ENCODE peak calls at places on chromosomes 3 and 15, in four cellular contexts. One of them, this sample, is unnamed.

GRCh38 chr3:195062866-195063540 is 208.0 kb downstream of the XXYLT1 start:
- DNase-seq in hepatocyte: no peak
- DNase-seq in dorsolateral prefrontal cortex: no peak
- DNase-seq in astrocyte of the spinal cord: no peak
- DNase-seq in this sample: no peak

GRCh38 chr15:51424780-51425179 is 83.3 kb downstream of the GLDN start:
- DNase-seq in hepatocyte: no peak
- DNase-seq in dorsolateral prefrontal cortex: no peak
- DNase-seq in astrocyte of the spinal cord: no peak
- DNase-seq in this sample: no peak

GRCh38 chr3:28250999-28251398 is 9.6 kb downstream of the CMC1 start:
- DNase-seq in hepatocyte: no peak
- DNase-seq in dorsolateral prefrontal cortex: no peak
- DNase-seq in astrocyte of the spinal cord: no peak
- DNase-seq in this sample: no peak

GRCh38 chr15:43828061-43828657 is 1.4 kb downstream of the WDR76 start:
- DNase-seq in hepatocyte: no peak
- DNase-seq in dorsolateral prefrontal cortex: no peak
- DNase-seq in astrocyte of the spinal cord: no peak
- DNase-seq in this sample: peak

GRCh38 chr15:83582386-83582785 is 71.5 kb upstream of the ADAMTSL3 start:
- DNase-seq in hepatocyte: no peak
- DNase-seq in dorsolateral prefrontal cortex: no peak
- DNase-seq in astrocyte of the spinal cord: no peak
- DNase-seq in this sample: peak

GRCh38 chr3:127407026-127407939 is 119.4 kb upstream of the PRR20G start:
- DNase-seq in hepatocyte: no peak
- DNase-seq in dorsolateral prefrontal cortex: no peak
- DNase-seq in astrocyte of the spinal cord: no peak
- DNase-seq in this sample: no peak

GRCh38 chr15:69952210-69952555 is 145.5 kb downstream of the TLE3 start:
- DNase-seq in hepatocyte: no peak
- DNase-seq in dorsolateral prefrontal cortex: no peak
- DNase-seq in astrocyte of the spinal cord: no peak
- DNase-seq in this sample: no peak

GRCh38 chr3:152089528-152089927 is 179.2 kb upstream of the MBNL1 start:
- DNase-seq in hepatocyte: no peak
- DNase-seq in dorsolateral prefrontal cortex: no peak
- DNase-seq in astrocyte of the spinal cord: no peak
- DNase-seq in this sample: no peak

GRCh38 chr3:31448035-31448881 is 84.5 kb upstream of the STT3B start:
- DNase-seq in hepatocyte: peak
- DNase-seq in dorsolateral prefrontal cortex: no peak
- DNase-seq in astrocyte of the spinal cord: peak
- DNase-seq in this sample: peak

GRCh38 chr3:136263251-136263650 is 13.1 kb downstream of the PCCB start:
- DNase-seq in hepatocyte: no peak
- DNase-seq in dorsolateral prefrontal cortex: no peak
- DNase-seq in astrocyte of the spinal cord: no peak
- DNase-seq in this sample: no peak

GRCh38 chr3:183178833-183179549 is 16.5 kb upstream of the LAMP3 start:
- DNase-seq in hepatocyte: peak
- DNase-seq in dorsolateral prefrontal cortex: peak
- DNase-seq in astrocyte of the spinal cord: peak
- DNase-seq in this sample: peak

GRCh38 chr3:11917051-11917450 is 70.4 kb upstream of the TAMM41 start:
- DNase-seq in hepatocyte: no peak
- DNase-seq in dorsolateral prefrontal cortex: no peak
- DNase-seq in astrocyte of the spinal cord: no peak
- DNase-seq in this sample: no peak

GRCh38 chr15:39925112-39925830 is 5.2 kb upstream of the GPR176 start:
- DNase-seq in hepatocyte: no peak
- DNase-seq in dorsolateral prefrontal cortex: no peak
- DNase-seq in astrocyte of the spinal cord: peak
- DNase-seq in this sample: peak

GRCh38 chr3:151213881-151214280 is 10.9 kb upstream of the GPR171 start:
- DNase-seq in hepatocyte: no peak
- DNase-seq in dorsolateral prefrontal cortex: no peak
- DNase-seq in astrocyte of the spinal cord: peak
- DNase-seq in this sample: peak

GRCh38 chr15:95857124-95857757 is 473.3 kb upstream of the NR2F2 start:
- DNase-seq in hepatocyte: no peak
- DNase-seq in dorsolateral prefrontal cortex: no peak
- DNase-seq in astrocyte of the spinal cord: peak
- DNase-seq in this sample: peak

GRCh38 chr3:168053115-168053514 is 42.6 kb downstream of the GOLIM4 start:
- DNase-seq in hepatocyte: no peak
- DNase-seq in dorsolateral prefrontal cortex: no peak
- DNase-seq in astrocyte of the spinal cord: no peak
- DNase-seq in this sample: peak
- TF ChIP-seq CTCF in hepatocyte: peak
- TF ChIP-seq CTCF in dorsolateral prefrontal cortex: peak
- TF ChIP-seq CTCF in astrocyte of the spinal cord: peak
- TF ChIP-seq CTCF in this sample: peak

DNA sequence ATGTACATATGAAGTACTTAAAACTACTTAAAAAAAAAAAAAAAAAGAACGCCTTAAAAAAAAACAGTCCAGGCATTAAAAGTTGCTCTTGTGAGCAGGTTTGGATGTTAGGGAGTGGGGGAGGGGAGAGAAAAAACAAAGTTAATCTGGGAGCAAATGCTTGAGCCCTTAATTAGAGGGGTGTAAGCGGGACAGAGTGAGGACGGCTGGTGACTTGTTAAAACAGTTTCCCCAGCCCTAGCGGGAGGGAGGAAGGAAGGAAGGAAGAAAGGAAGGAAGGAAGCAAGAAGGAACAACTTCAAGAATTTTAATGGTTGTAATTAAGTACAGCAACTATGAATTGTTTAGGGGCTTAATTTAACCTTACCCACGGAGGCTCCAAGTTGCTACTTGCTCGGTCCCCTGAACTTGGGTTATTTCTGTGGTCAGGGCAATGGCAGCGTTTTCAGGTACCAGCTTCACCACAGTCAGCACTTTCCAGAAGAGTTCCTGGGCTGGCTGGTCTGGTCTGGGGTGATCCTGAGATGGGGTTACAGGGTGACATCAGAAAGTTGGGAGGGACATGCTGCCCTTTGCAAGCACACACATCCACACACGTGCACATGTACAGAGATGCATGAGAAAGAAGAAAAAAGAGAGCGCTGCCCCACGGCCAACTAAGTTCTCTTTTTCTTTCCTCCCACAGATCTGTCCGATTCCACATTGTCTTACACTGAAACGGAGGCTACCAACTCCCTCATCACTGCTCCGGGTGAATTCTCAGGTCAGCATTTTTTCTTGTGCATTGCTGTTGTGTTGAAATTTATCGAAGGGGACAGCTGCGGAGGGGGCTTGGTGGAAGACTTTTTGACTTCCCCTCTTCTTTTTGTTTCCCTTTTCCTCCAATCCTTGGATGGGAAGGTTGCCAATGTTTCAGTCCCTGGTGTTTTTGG is 14.0 kb downstream of the SMAD6 start:
- DNase-seq in hepatocyte: no peak
- DNase-seq in dorsolateral prefrontal cortex: no peak
- DNase-seq in astrocyte of the spinal cord: no peak
- DNase-seq in this sample: no peak
- H3K4me3 ChIP-seq in hepatocyte: no peak
- H3K4me3 ChIP-seq in dorsolateral prefrontal cortex: no peak
- H3K4me3 ChIP-seq in astrocyte of the spinal cord: no peak
- H3K4me3 ChIP-seq in this sample: no peak

DNA sequence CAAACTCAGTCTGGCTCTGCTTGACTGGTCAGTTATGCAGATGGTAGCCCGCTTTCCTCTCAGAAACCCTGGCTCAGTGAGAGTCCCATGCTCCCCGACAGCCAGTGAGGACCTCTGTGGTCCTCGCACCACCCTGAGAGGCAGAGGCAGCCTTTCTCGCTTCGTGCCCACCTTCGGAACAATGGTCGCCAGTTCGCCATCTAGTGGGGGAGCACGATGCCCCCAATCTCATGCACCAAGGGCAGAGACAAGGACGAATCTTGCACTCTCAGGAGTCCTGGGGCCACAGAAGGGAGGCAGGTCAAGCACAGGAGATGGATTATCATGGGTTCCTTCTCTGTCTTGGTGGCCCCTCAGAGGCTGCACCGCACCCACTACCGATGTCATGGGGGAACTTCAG is 75.2 kb downstream of the RHCG start:
- DNase-seq in hepatocyte: no peak
- DNase-seq in dorsolateral prefrontal cortex: no peak
- DNase-seq in astrocyte of the spinal cord: no peak
- DNase-seq in this sample: no peak
- TF ChIP-seq CTCF in hepatocyte: no peak
- TF ChIP-seq CTCF in dorsolateral prefrontal cortex: no peak
- TF ChIP-seq CTCF in astrocyte of the spinal cord: peak
- TF ChIP-seq CTCF in this sample: no peak

GRCh38 chr3:156750191-156750873 is 75.8 kb upstream of the LEKR1 start:
- DNase-seq in hepatocyte: no peak
- DNase-seq in dorsolateral prefrontal cortex: no peak
- DNase-seq in astrocyte of the spinal cord: peak
- DNase-seq in this sample: peak
- H3K4me3 ChIP-seq in hepatocyte: no peak
- H3K4me3 ChIP-seq in dorsolateral prefrontal cortex: no peak
- H3K4me3 ChIP-seq in astrocyte of the spinal cord: no peak
- H3K4me3 ChIP-seq in this sample: no peak

DNA sequence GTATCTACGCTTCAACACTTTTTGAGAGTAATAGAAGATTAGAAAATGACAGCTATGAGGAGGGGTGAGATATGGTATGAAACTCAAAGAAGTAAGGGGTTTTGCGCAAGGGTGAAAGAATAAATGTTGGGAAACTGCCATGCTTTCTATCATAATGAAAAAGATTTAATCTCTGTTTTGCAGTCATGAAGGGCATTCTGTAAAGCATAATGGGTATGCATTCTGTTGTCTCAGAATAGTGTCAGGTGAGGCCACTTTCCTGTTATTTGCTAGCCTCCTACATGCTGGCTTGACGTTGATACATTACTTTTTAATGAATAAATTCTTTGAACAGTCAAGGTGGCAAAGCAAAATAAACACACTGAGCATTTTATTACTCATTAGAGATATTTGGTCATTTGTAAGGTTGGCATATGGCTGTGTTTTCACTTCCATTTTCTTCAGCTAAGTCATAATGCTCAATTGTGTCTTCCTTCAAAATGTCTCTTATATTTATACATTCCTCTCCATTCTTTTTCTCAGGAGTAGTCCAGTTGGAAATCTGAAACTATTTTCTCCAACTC is 290.9 kb downstream of the GBE1 start:
- DNase-seq in hepatocyte: no peak
- DNase-seq in dorsolateral prefrontal cortex: no peak
- DNase-seq in astrocyte of the spinal cord: no peak
- DNase-seq in this sample: no peak
- TF ChIP-seq CTCF in hepatocyte: no peak
- TF ChIP-seq CTCF in dorsolateral prefrontal cortex: no peak
- TF ChIP-seq CTCF in astrocyte of the spinal cord: no peak
- TF ChIP-seq CTCF in this sample: no peak

DNA sequence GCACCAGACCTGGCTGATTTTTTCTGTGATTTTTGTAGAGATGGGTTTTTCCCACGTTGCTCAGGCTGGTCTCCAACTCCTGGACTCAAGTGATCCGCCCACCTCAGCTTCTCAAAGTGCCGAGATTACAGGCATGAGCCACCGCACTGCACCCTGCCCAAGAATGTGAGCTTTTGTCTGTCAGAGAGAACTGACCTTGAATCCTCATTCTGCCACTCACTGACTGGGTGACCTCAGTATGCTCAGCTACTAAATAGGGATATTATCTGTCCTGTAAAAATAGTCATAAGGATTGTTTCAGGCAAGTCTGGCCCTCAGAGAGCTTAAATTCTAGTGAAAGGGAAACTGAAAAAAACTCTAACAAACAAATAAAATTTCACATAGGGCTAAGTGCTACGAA is 2.1 kb upstream of the RFT1 start:
- DNase-seq in hepatocyte: peak
- DNase-seq in dorsolateral prefrontal cortex: no peak
- DNase-seq in astrocyte of the spinal cord: no peak
- DNase-seq in this sample: peak
- H3K4me3 ChIP-seq in hepatocyte: no peak
- H3K4me3 ChIP-seq in dorsolateral prefrontal cortex: no peak
- H3K4me3 ChIP-seq in astrocyte of the spinal cord: no peak
- H3K4me3 ChIP-seq in this sample: no peak

GRCh38 chr3:66472313-66473134 is 28.3 kb downstream of the LRIG1 start:
- DNase-seq in hepatocyte: peak
- DNase-seq in dorsolateral prefrontal cortex: no peak
- DNase-seq in astrocyte of the spinal cord: peak
- DNase-seq in this sample: peak
- TF ChIP-seq CTCF in hepatocyte: no peak
- TF ChIP-seq CTCF in dorsolateral prefrontal cortex: no peak
- TF ChIP-seq CTCF in astrocyte of the spinal cord: no peak
- TF ChIP-seq CTCF in this sample: no peak

This sample was measured in cardiac fibroblast.